ENCODE peak calls at places on chromosomes 3 and 15, in four cellular contexts. One of them, this sample, is unnamed.

GRCh38 chr15:57517027-57517671 is 74.6 kb upstream of the MYZAP start:
- DNase-seq in HepG2: no peak
- DNase-seq in GM23338: no peak
- DNase-seq in K562: no peak
- DNase-seq in this sample: no peak

GRCh38 chr3:195761031-195761430 is 40.3 kb downstream of the MUC20 start:
- DNase-seq in GM23338: no peak
- DNase-seq in K562: no peak
- DNase-seq in HepG2: no peak
- DNase-seq in this sample: no peak

GRCh38 chr3:9151240-9151639 is 98.2 kb downstream of the SRGAP3 start:
- DNase-seq in HepG2: no peak
- DNase-seq in K562: no peak
- DNase-seq in GM23338: no peak
- DNase-seq in this sample: no peak

GRCh38 chr15:49978171-49978570 is 140.9 kb downstream of the ATP8B4 start:
- DNase-seq in HepG2: no peak
- DNase-seq in GM23338: no peak
- DNase-seq in K562: no peak
- DNase-seq in this sample: no peak

GRCh38 chr3:47617061-47618010 is 38.7 kb upstream of the CSPG5 start:
- DNase-seq in GM23338: no peak
- DNase-seq in HepG2: peak; percentile 6
- DNase-seq in K562: no peak
- DNase-seq in this sample: no peak

GRCh38 chr3:188230962-188231361 is 77.0 kb downstream of the LPP start:
- DNase-seq in HepG2: no peak
- DNase-seq in K562: no peak
- DNase-seq in GM23338: no peak
- DNase-seq in this sample: no peak

GRCh38 chr3:189457201-189457607 is 174.0 kb upstream of the TP63 start:
- DNase-seq in HepG2: no peak
- DNase-seq in K562: no peak
- DNase-seq in GM23338: no peak
- DNase-seq in this sample: no peak

GRCh38 chr3:185729335-185729715 is 95.5 kb downstream of the IGF2BP2 start:
- DNase-seq in K562: no peak
- DNase-seq in GM23338: no peak
- DNase-seq in HepG2: no peak
- DNase-seq in this sample: no peak

GRCh38 chr3:182524711-182525401 is 268.4 kb upstream of the ATP11B start:
- DNase-seq in HepG2: no peak
- DNase-seq in K562: no peak
- DNase-seq in GM23338: no peak
- DNase-seq in this sample: no peak

GRCh38 chr15:23420806-23421575 is 26.1 kb downstream of the GOLGA6L2 start:
- DNase-seq in K562: no peak
- DNase-seq in HepG2: no peak
- DNase-seq in GM23338: no peak
- DNase-seq in this sample: no peak

GRCh38 chr15:31867536-31868442 is 162.5 kb upstream of the CHRNA7 start:
- DNase-seq in GM23338: peak; percentile 81
- DNase-seq in HepG2: peak; percentile 20
- DNase-seq in K562: peak; percentile 69
- DNase-seq in this sample: peak; percentile 74

GRCh38 chr3:193335031-193335430 is 43.5 kb downstream of the ATP13A5 start:
- DNase-seq in GM23338: no peak
- DNase-seq in K562: no peak
- DNase-seq in HepG2: no peak
- DNase-seq in this sample: no peak

GRCh38 chr3:141498592-141499223 is 11.9 kb downstream of the RASA2 start:
- DNase-seq in GM23338: peak; percentile 12
- DNase-seq in HepG2: no peak
- DNase-seq in K562: no peak
- DNase-seq in this sample: no peak

GRCh38 chr3:29731050-29731449 is 450.2 kb downstream of the RBMS3 start:
- DNase-seq in GM23338: no peak
- DNase-seq in HepG2: no peak
- DNase-seq in K562: no peak
- DNase-seq in this sample: no peak

GRCh38 chr15:60471314-60471713 is 7.6 kb downstream of the ICE2 start:
- DNase-seq in GM23338: no peak
- DNase-seq in HepG2: no peak
- DNase-seq in K562: no peak
- DNase-seq in this sample: no peak

GRCh38 chr15:35690698-35691116 is 144.7 kb upstream of the DPH6 start:
- DNase-seq in K562: peak; percentile 40
- DNase-seq in HepG2: no peak
- DNase-seq in GM23338: no peak
- DNase-seq in this sample: no peak

GRCh38 chr3:79367803-79368202 is 400.0 kb downstream of the ROBO1 start:
- DNase-seq in K562: no peak
- DNase-seq in GM23338: no peak
- DNase-seq in HepG2: no peak
- DNase-seq in this sample: no peak

GRCh38 chr15:25989327-25989726 is 126.2 kb upstream of the ATP10A start:
- DNase-seq in GM23338: peak; percentile 60
- DNase-seq in HepG2: no peak
- DNase-seq in K562: peak; percentile 33
- DNase-seq in this sample: no peak

GRCh38 chr15:48828906-48829305 is 18.0 kb upstream of the CEP152 start:
- DNase-seq in GM23338: no peak
- DNase-seq in K562: no peak
- DNase-seq in HepG2: no peak
- DNase-seq in this sample: no peak

GRCh38 chr15:50848349-50848748 is 60.1 kb upstream of the AP4E1 start:
- DNase-seq in K562: no peak
- DNase-seq in HepG2: no peak
- DNase-seq in GM23338: no peak
- DNase-seq in this sample: no peak

GRCh38 chr15:70375006-70375409 is 277.3 kb upstream of the TLE3 start:
- DNase-seq in K562: no peak
- DNase-seq in HepG2: no peak
- DNase-seq in GM23338: no peak
- DNase-seq in this sample: no peak

GRCh38 chr3:129942296-129942695 is 32.2 kb upstream of the TRH start:
- DNase-seq in K562: peak; percentile 53
- DNase-seq in GM23338: peak; percentile 93
- DNase-seq in HepG2: peak; percentile 58
- DNase-seq in this sample: peak; percentile 89

GRCh38 chr3:32110233-32110760 is 3.9 kb downstream of the GPD1L start:
- DNase-seq in K562: no peak
- DNase-seq in HepG2: no peak
- DNase-seq in GM23338: no peak
- DNase-seq in this sample: no peak
- H3K79me2 ChIP-seq in K562: no peaks in the 10 kb centered on the region
- H3K79me2 ChIP-seq in HepG2: no peaks in the 10 kb centered on the region
- H3K79me2 ChIP-seq in GM23338: no peaks in the 10 kb centered on the region
- H3K79me2 ChIP-seq in this sample: no peaks in the 10 kb centered on the region

GRCh38 chr3:143327388-143327787 is 207.8 kb downstream of the CHST2 start:
- DNase-seq in HepG2: no peak
- DNase-seq in GM23338: no peak
- DNase-seq in K562: no peak
- DNase-seq in this sample: no peak
- H3K27ac ChIP-seq in HepG2: no peak overlapping the region
- H3K27ac ChIP-seq in GM23338: no peak overlapping the region
- H3K27ac ChIP-seq in K562: no peak overlapping the region
- H3K27ac ChIP-seq in this sample: no peak overlapping the region

GRCh38 chr3:6281662-6282061 is 579.3 kb upstream of the GRM7 start:
- DNase-seq in GM23338: no peak
- DNase-seq in HepG2: no peak
- DNase-seq in K562: no peak
- DNase-seq in this sample: no peak
- H3K4me2 ChIP-seq in GM23338: no peak overlapping the region
- H3K4me2 ChIP-seq in HepG2: no peak overlapping the region
- H3K4me2 ChIP-seq in K562: no peak overlapping the region
- H3K4me2 ChIP-seq in this sample: no peak overlapping the region

GRCh38 chr3:10447110-10447509 is 58.3 kb downstream of the ATP2B2 start:
- DNase-seq in GM23338: no peak
- DNase-seq in K562: no peak
- DNase-seq in HepG2: no peak
- DNase-seq in this sample: no peak
- H3K79me2 ChIP-seq in GM23338: no peaks in the 10 kb centered on the region
- H3K79me2 ChIP-seq in K562: no peaks in the 10 kb centered on the region
- H3K79me2 ChIP-seq in HepG2: no peaks in the 10 kb centered on the region
- H3K79me2 ChIP-seq in this sample: no peaks in the 10 kb centered on the region

GRCh38 chr3:128041378-128041777 is 10.9 kb upstream of the SEC61A1 start:
- DNase-seq in HepG2: no peak
- DNase-seq in GM23338: no peak
- DNase-seq in K562: no peak
- DNase-seq in this sample: no peak
- H3K27ac ChIP-seq in HepG2: no peak overlapping the region
- H3K27ac ChIP-seq in GM23338: no peak overlapping the region
- H3K27ac ChIP-seq in K562: no peak overlapping the region
- H3K27ac ChIP-seq in this sample: no peak overlapping the region

GRCh38 chr3:131796558-131796957 is 238.3 kb downstream of the CPNE4 start:
- DNase-seq in K562: no peak
- DNase-seq in HepG2: no peak
- DNase-seq in GM23338: peak; percentile 40
- DNase-seq in this sample: peak; percentile 26

GRCh38 chr3:131794766-131795381 is 239.9 kb downstream of the CPNE4 start:
- DNase-seq in HepG2: peak; percentile 24
- DNase-seq in K562: peak; percentile 47
- DNase-seq in GM23338: peak; percentile 82
- DNase-seq in this sample: peak; percentile 66

DNA sequence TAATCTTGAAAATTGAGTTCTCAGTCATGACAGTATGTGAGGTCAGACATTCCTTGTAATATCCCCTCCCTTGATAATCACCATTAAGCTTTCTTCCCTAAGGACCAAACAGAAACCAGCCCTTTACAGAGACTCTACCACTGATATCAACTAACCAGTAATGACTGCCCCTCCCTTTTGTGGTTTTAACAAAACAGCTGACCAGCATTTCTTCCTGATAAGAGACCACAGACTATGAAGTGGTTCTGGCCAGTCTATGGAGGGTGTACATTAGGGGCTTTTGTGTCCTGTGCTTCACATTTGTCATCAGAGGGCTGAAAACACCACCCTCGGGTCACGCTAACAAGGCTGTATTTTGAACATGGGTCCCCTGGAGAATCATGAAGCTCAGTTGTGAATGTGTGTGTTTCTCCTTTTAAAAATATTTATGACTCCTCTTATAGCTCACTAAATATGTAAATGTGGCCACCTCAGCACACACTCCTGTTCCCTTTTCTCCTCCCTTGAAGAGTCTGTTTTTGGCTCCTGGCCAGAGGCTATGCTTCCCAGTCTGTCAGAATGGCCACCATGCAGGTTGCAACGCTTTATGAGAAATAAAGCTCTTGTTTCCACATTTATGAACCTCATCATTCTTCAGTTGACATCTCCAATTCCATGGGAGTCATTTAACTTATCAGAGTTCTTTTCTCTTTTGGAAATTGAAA is 239.3 kb downstream of the CPNE4 start:
- DNase-seq in K562: peak; percentile 65
- DNase-seq in HepG2: no peak
- DNase-seq in GM23338: no peak
- DNase-seq in this sample: no peak
- H3K4me2 ChIP-seq in K562: no peak overlapping the region
- H3K4me2 ChIP-seq in HepG2: no peak overlapping the region
- H3K4me2 ChIP-seq in GM23338: peak overlapping the region; percentile 62
- H3K4me2 ChIP-seq in this sample: no peak overlapping the region

DNA sequence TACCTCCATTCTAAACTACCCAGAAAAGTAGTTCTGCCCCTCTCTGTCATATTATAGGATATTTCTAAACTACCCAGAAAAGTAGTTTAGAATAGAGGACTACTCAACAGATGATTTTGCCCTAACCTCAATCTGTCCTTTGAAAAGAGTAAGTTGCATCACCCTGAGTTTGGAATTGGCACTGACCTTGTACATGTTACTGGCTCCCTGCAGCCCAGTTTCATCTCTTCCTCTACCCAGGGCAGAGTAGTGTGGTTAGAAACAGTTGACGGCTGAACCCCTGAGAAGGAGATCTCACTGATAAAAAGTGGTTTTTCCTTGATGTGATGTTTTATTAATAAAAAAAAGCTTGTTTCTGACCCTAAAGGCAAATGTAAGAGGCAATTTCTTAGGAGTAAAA is 340.5 kb upstream of the NECTIN3 start:
- DNase-seq in GM23338: no peak
- DNase-seq in K562: no peak
- DNase-seq in HepG2: no peak
- DNase-seq in this sample: no peak
- H3K79me2 ChIP-seq in GM23338: no peaks in the 10 kb centered on the region
- H3K79me2 ChIP-seq in K562: no peaks in the 10 kb centered on the region
- H3K79me2 ChIP-seq in HepG2: no peaks in the 10 kb centered on the region
- H3K79me2 ChIP-seq in this sample: no peaks in the 10 kb centered on the region